ENCODE peak calls at places on chromosomes 16 and 17, in ten cellular contexts. W is esophagus squamous epithelium, A is NCI-H187 treated with DMSO at 0.1 percent for 48 hours, B is NCI-H510A treated with DMSO at 0.1 percent for 48 hours, L is hippocampal formation, G is thoracic aorta, S is epithelial cell of esophagus, O is WTC11, M is cardiac muscle cell, Q is left ventricle myocardium superior. T is an unnamed sample.
A peak's percentile ranks its signal among the peaks of the same experiment; 100 is the strongest.

GRCh38 chr16:26952411-26952810 is 114.3 kb upstream of the C16orf82 start:
- DNase-seq in A (no peak), M (no peak), G (no peak), B (peak; percentile 17), O (peak; percentile 17), L (no peak), S (no peak), W (no peak), Q (no peak), T (peak; percentile 57)

GRCh38 chr17:1031711-1032110 is 34.8 kb downstream of the TIMM22 start:
- DNase-seq in M (peak; percentile 72), Q (peak; percentile 87), A (no peak), W (no peak), O (peak; percentile 71), S (no peak), G (no peak), B (no peak), L (peak; percentile 34), T (peak; percentile 91)

GRCh38 chr17:50201226-50201854 is at the start of gene COL1A1:
- DNase-seq in M (peak; percentile 93), A (no peak), G (peak; percentile 61), W (no peak), Q (peak; percentile 84), L (no peak), B (no peak), S (no peak), O (peak; percentile 47), T (peak; percentile 77)

GRCh38 chr16:67761924-67762323 is 42.8 kb upstream of the GFOD2 start:
- DNase-seq in O (no peak), S (no peak), Q (no peak), A (no peak), M (no peak), G (no peak), W (no peak), L (no peak), B (no peak), T (no peak)

GRCh38 chr17:74858672-74859438 is 830 bp downstream of the GRIN2C start:
- DNase-seq in Q (no peak), S (no peak), M (no peak), L (no peak), W (no peak), G (no peak), B (no peak), A (no peak), O (no peak), T (no peak)

GRCh38 chr17:17701658-17702057 is 20.4 kb downstream of the RAI1 start:
- DNase-seq in W (no peak), L (no peak), O (no peak), M (no peak), S (no peak), Q (no peak), G (no peak), A (no peak), B (no peak), T (no peak)

GRCh38 chr17:40415390-40415789 is 2.3 kb downstream of the TOP2A start:
- DNase-seq in S (peak; percentile 60), L (no peak), G (no peak), W (no peak), A (no peak), M (peak; percentile 65), O (no peak), B (peak; percentile 63), Q (no peak), T (no peak)

GRCh38 chr17:6257339-6257738 is 177.6 kb downstream of the AIPL1 start:
- DNase-seq in A (no peak), O (no peak), M (peak; percentile 50), G (no peak), B (no peak), S (peak; percentile 9), L (no peak), W (no peak), Q (no peak), T (no peak)

GRCh38 chr17:77476006-77476405 is 335.2 kb downstream of the SEC14L1 start:
- DNase-seq in G (no peak), A (no peak), W (no peak), O (no peak), L (no peak), Q (peak; percentile 27), B (no peak), S (peak; percentile 76), M (no peak), T (no peak)

GRCh38 chr17:36195474-36196098 is 972 bp downstream of the CCL3L1 start:
- DNase-seq in L (no peak), Q (no peak), W (no peak), S (no peak), M (no peak), O (no peak), G (no peak), A (no peak), B (no peak), T (peak; percentile 92)

GRCh38 chr16:24734382-24734781 is 4.9 kb downstream of the TNRC6A start:
- DNase-seq in O (no peak), M (peak; percentile 35), Q (no peak), B (no peak), G (no peak), L (no peak), S (no peak), W (no peak), A (no peak), T (no peak)

GRCh38 chr17:39486242-39486641 is 25.0 kb downstream of the CDK12 start:
- DNase-seq in G (no peak), M (peak; percentile 33), Q (no peak), A (no peak), O (no peak), W (no peak), L (no peak), B (no peak), S (peak; percentile 47), T (no peak)

GRCh38 chr17:67746704-67747571 is 29.2 kb downstream of the NOL11 start:
- DNase-seq in S (no peak), A (no peak), G (no peak), L (no peak), B (no peak), M (no peak), O (no peak), Q (no peak), W (no peak), T (no peak)

GRCh38 chr16:7967986-7968509 is 622.3 kb downstream of the TMEM114 start:
- DNase-seq in S (no peak), Q (no peak), L (no peak), W (no peak), M (no peak), O (no peak), B (no peak), A (no peak), G (no peak), T (no peak)

GRCh38 chr17:20992416-20992815 is 50.4 kb downstream of the USP22 start:
- DNase-seq in S (no peak), O (no peak), Q (no peak), L (no peak), W (no peak), M (no peak), B (no peak), G (no peak), A (no peak), T (no peak)

GRCh38 chr16:75272097-75272548 is 20.7 kb upstream of the BCAR1 start:
- DNase-seq in L (no peak), W (no peak), G (no peak), Q (no peak), B (no peak), M (no peak), S (no peak), O (no peak), A (no peak), T (no peak)

GRCh38 chr16:56317998-56318912 is 107.1 kb downstream of the AMFR start:
- DNase-seq in M (peak; percentile 85), O (peak; percentile 88), W (no peak), A (no peak), S (peak; percentile 75), B (peak; percentile 76), L (peak; percentile 83), Q (peak; percentile 90), G (peak; percentile 60), T (peak; percentile 95)

GRCh38 chr17:76038050-76038449 is 10.9 kb upstream of the EVPL start:
- DNase-seq in O (no peak), L (no peak), G (no peak), A (no peak), Q (no peak), M (no peak), S (no peak), W (no peak), B (no peak), T (no peak)

GRCh38 chr16:67652578-67653130 is 7.4 kb downstream of the ACD start:
- DNase-seq in A (no peak), S (peak; percentile 49), B (no peak), G (no peak), O (peak; percentile 63), L (no peak), Q (no peak), M (peak; percentile 8), W (no peak), T (peak; percentile 88)

GRCh38 chr16:22141746-22142145 is 20.6 kb upstream of the SDR42E2 start:
- DNase-seq in G (no peak), S (peak; percentile 40), L (no peak), M (peak; percentile 24), B (no peak), O (peak; percentile 55), Q (no peak), W (no peak), A (no peak), T (peak; percentile 82)

T was measured in endodermal cell.